ENCODE peak calls at places on chromosomes 2 and 18, in four cellular contexts. V is HFF-Myc, Y is A549, D is astrocyte of the spinal cord. Z is an unnamed sample.

GRCh38 chr2:96374211-96374951 is 38.8 kb downstream of the NCAPH start:
- DNase-seq in Y (no peak), D (peak; percentile 20), V (no peak), Z (peak; percentile 81)

GRCh38 chr2:155021591-155021990 is 323.1 kb downstream of the KCNJ3 start:
- DNase-seq in D (no peak), Y (no peak), V (no peak), Z (no peak)

GRCh38 chr2:88077076-88077475 is 9.5 kb downstream of the SMYD1 start:
- DNase-seq in Y (no peak), D (no peak), V (no peak), Z (no peak)

GRCh38 chr18:33505297-33505696 is 64.8 kb upstream of the CCDC178 start:
- DNase-seq in V (no peak), D (no peak), Y (no peak), Z (no peak)

GRCh38 chr2:164903944-164904343 is 51.4 kb downstream of the SLC38A11 start:
- DNase-seq in V (no peak), Y (no peak), D (peak; percentile 34), Z (peak; percentile 32)

GRCh38 chr2:179460101-179460500 is 195.5 kb upstream of the SESTD1 start:
- DNase-seq in Y (peak; percentile 9), V (no peak), D (no peak), Z (no peak)

GRCh38 chr2:45203400-45203799 is 194.1 kb upstream of the SIX2 start:
- DNase-seq in V (no peak), D (no peak), Y (no peak), Z (no peak)

GRCh38 chr18:6607348-6607747 is 122.2 kb upstream of the ARHGAP28 start:
- DNase-seq in D (no peak), V (no peak), Y (no peak), Z (no peak)

GRCh38 chr2:145110668-145111067 is 590.7 kb upstream of the ZEB2 start:
- DNase-seq in D (peak; percentile 52), Y (no peak), V (no peak), Z (peak; percentile 54)

GRCh38 chr18:80196528-80197320 is 50.6 kb downstream of the PARD6G start:
- DNase-seq in D (peak; percentile 72), V (no peak), Y (no peak), Z (peak; percentile 14)

GRCh38 chr2:95323347-95324155 is 26.4 kb downstream of the KCNIP3 start:
- DNase-seq in Y (peak; percentile 52), D (no peak), V (no peak), Z (no peak)

GRCh38 chr2:8515390-8515761 is 166.5 kb upstream of the ID2 start:
- DNase-seq in D (no peak), V (no peak), Y (no peak), Z (no peak)

GRCh38 chr18:77650799-77651385 is 401.2 kb downstream of the GALR1 start:
- DNase-seq in Y (peak; percentile 44), D (peak; percentile 36), V (no peak), Z (no peak)

GRCh38 chr2:25029183-25029554 is 12.7 kb upstream of the EFR3B start:
- DNase-seq in V (no peak), D (no peak), Y (peak; percentile 15), Z (no peak)

GRCh38 chr2:36777788-36778187 is 81.3 kb downstream of the VIT start:
- DNase-seq in Y (peak; percentile 11), V (no peak), D (no peak), Z (no peak)

GRCh38 chr2:129462967-129463366 is 516.5 kb upstream of the RAB6C start:
- DNase-seq in D (no peak), V (no peak), Y (no peak), Z (no peak)

GRCh38 chr2:74036450-74037175 is 51.9 kb downstream of the TET3 start:
- DNase-seq in Y (no peak), V (no peak), D (no peak), Z (no peak)
- H3K4me3 ChIP-seq in Y (no peak overlapping the region), V (no peak overlapping the region), D (no peak overlapping the region), Z (no peak overlapping the region)

GRCh38 chr2:239266436-239266770 is 134.4 kb downstream of the HDAC4 start:
- DNase-seq in V (no peak), D (no peak), Y (no peak), Z (no peak)

GRCh38 chr2:239268082-239268481 is 132.7 kb downstream of the HDAC4 start:
- DNase-seq in V (no peak), Y (peak; percentile 66), D (no peak), Z (no peak)

GRCh38 chr2:239266779-239267410 is 133.9 kb downstream of the HDAC4 start:
- DNase-seq in V (no peak), D (no peak), Y (no peak), Z (no peak)

GRCh38 chr2:239268549-239268948 is 132.3 kb downstream of the HDAC4 start:
- DNase-seq in V (no peak), Y (no peak), D (no peak), Z (no peak)

DNA sequence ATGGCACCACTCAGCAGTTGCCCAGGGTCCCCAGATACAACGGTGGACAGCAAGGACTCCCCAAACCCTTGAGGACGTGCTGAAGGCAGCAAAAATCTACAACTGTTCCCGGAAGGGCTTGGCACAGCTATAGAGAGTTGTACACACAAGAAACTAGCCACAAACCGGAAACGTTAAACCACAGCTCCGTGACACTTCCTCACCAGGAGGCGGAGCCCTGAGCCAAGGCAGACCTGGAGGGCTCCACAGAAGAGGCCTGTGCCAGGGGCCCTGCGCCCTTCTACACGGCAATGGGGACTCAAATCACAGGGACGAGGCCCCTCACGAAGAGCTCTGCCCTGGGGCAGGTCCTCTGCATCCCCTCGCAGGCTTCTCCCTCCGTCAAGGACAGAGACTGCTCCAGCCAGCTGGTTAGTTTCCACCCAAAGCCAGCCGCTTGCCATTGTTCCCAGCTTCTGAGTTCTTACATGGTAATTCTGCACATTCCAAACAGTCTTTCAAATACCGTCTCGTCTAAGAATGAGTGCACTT is 133.3 kb downstream of the HDAC4 start:
- DNase-seq in Y (no peak), D (peak; percentile 88), V (peak; percentile 29), Z (no peak)
- TF ChIP-seq CTCF in Y (no peak), D (peak; percentile 46), V (no peak), Z (peak; percentile 49)

DNA sequence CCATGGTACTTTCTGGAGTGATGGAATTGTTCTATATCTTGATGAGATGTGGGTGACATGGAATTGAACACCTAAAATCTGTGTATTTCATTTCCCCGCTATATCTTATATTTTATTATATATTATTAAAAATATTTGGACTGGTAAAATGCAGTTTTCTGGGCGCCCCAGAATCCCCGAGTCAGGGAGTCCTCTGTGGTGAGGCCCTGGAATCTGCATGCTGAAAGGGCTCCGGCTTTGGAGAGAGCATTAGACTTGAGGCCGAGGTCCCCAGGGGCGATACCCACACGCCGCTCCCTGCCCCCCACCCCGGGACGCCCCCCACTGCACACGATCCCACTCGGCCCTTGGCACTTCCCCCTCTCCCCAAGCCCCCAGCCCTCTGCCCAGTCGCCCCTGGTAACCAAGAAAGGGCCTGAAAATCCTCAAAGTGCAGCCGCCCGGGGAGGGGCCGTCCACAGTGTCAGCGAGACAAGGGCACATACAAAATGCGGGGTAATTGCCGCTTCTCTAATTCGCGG is 126.0 kb downstream of the ZFP36L2 start:
- DNase-seq in Y (no peak), D (no peak), V (no peak), Z (no peak)
- H3K4me3 ChIP-seq in Y (no peak overlapping the region), D (no peak overlapping the region), V (no peak overlapping the region), Z (peak overlapping the region; percentile 32)

GRCh38 chr2:218091743-218092142 is 22.7 kb downstream of the RUFY4 start:
- DNase-seq in Y (no peak), D (no peak), V (no peak), Z (no peak)

GRCh38 chr2:218097975-218098374 is 27.9 kb upstream of the CXCR2 start:
- DNase-seq in Y (no peak), D (no peak), V (no peak), Z (no peak)

GRCh38 chr2:218095853-218096252 is 26.8 kb downstream of the RUFY4 start:
- DNase-seq in D (no peak), Y (no peak), V (no peak), Z (no peak)

GRCh38 chr2:218093879-218094278 is 24.8 kb downstream of the RUFY4 start:
- DNase-seq in V (no peak), Y (no peak), D (no peak), Z (no peak)
- TF ChIP-seq CTCF in V (peak; percentile 27), Y (no peak), D (no peak), Z (peak; percentile 24)

DNA sequence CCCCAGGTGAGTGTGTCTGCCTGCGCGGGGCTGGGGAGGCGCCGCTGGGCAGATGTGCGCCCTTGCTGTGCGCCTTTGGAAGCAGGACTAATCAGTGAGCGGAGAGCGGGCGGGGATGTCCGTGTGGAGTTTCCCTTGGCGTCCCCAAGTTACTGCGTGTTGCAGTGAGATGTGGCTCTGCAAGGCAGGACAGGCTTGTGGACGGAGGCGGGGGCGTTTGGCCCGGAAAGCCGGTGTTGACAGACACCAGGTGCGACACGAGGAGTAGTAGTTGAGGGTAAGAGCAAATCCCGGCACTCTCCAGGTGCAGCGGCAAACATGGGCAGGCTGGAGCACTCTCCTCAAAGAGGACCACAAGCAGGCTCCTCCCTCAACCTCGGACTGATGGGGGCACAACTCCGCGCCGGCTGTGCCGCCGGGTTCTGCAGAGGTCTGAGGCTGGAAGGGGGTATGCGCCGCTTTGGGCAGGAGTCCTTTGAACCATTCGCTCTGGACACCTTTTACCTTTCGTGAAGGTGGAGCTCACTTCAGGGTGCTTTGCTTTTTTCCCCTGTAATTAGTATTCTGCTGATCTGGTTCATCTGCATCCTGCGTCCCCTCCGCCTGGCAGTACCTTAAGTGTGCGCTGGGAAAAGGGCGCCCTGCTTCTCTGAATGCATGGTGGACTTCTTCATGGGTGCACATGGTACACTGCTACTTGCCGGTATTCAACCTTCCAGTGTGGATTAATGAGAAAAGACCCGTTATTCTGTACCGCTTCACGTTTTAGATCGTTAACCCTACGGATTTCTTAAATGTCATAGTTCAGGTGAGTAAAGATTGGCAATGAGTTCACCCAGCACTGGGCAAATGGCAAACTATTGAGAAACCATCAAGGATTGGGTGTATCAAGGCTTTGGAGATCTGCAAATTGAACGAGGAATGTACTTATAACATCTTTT is 603 bp downstream of the CDH7 start:
- DNase-seq in V (no peak), Y (no peak), D (no peak), Z (no peak)
- H3K4me3 ChIP-seq in V (no peak overlapping the region), Y (peak overlapping the region; percentile 38), D (peak overlapping the region; percentile 4), Z (peak overlapping the region; percentile 74)

GRCh38 chr2:9770308-9771100 is 72.8 kb upstream of the TAF1B start:
- DNase-seq in D (peak; percentile 70), V (no peak), Y (peak; percentile 82), Z (no peak)
- TF ChIP-seq CTCF in D (peak; percentile 84), V (peak; percentile 75), Y (peak; percentile 82), Z (peak; percentile 82)

Z was measured in retinal pigment epithelial cell.